ENCODE peak calls at places on chromosomes 4 and X, in four cellular contexts. L is SJSA1, N is cardiac muscle cell, P is transverse colon. S is an unnamed sample.

GRCh38 chr4:182764642-182765041 is 152.5 kb downstream of the DCTD start:
- DNase-seq in L (no peak), N (no peak), P (no peak), S (no peak)

GRCh38 chr4:183180621-183181020 is 81.6 kb downstream of the WWC2 start:
- DNase-seq in L (no peak), N (no peak), P (no peak), S (no peak)

GRCh38 chr4:173051697-173052096 is 116.9 kb upstream of the GALNT7 start:
- DNase-seq in L (peak; percentile 20), N (peak; percentile 59), P (no peak), S (no peak)

GRCh38 chr4:14329228-14329627 is 673.1 kb upstream of the CPEB2 start:
- DNase-seq in L (no peak), N (no peak), P (no peak), S (no peak)

GRCh38 chr4:6253961-6254360 is 15.7 kb upstream of the WFS1 start:
- DNase-seq in L (no peak), N (no peak), P (no peak), S (no peak)

GRCh38 chr4:142416121-142416520 is 430.0 kb downstream of the INPP4B start:
- DNase-seq in L (no peak), N (peak; percentile 49), P (no peak), S (no peak)

GRCh38 chr4:126479709-126480108 is 1153.0 kb upstream of the INTU start:
- DNase-seq in L (no peak), N (no peak), P (no peak), S (no peak)

GRCh38 chr4:152265149-152265621 is 270.7 kb downstream of the FBXW7 start:
- DNase-seq in L (peak; percentile 46), N (peak; percentile 73), P (no peak), S (peak; percentile 94)

GRCh38 chrX:18873189-18873791 is 110.6 kb downstream of the PHKA2 start:
- DNase-seq in L (peak; percentile 59), N (peak; percentile 72), P (no peak), S (peak; percentile 68)
- H3K4me3 ChIP-seq in L (no peak overlapping the region), N (no peak overlapping the region), P (no peak overlapping the region), S (peak overlapping the region; percentile 21)

DNA sequence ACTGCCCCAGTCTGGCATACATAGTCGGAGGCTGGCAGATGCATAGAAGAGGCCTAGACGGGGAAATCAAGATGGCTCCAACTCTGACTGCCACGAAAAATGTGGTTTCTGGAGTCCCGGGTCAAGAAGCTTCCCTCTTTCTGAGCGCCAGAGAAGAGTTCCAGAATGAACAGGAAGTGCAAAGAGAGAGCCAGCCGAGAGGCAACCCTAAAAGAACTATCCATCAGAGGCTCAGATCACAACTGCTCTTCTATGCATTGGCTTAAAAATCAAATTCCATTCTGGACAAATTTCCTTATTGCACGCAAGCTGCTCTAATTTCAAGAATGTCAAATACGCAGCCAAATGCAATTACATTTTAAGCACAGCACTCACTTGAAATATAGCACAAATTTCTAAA is 26.0 kb downstream of the OTUD6A start:
- DNase-seq in L (no peak), N (peak; percentile 27), P (no peak), S (no peak)
- H3K9me3 ChIP-seq in L (no peaks in the 10 kb centered on the region), N (no peaks in the 10 kb centered on the region), P (no peaks in the 10 kb centered on the region), S (no peaks in the 10 kb centered on the region)

GRCh38 chr4:11426716-11427115 is 2.0 kb downstream of the HS3ST1 start:
- DNase-seq in L (no peak), N (peak; percentile 58), P (no peak), S (no peak)

GRCh38 chr4:11428701-11429571 is at the start of gene HS3ST1:
- DNase-seq in L (no peak), N (peak; percentile 84), P (peak; percentile 91), S (peak; percentile 86)

GRCh38 chr4:11427201-11427996 is 1.3 kb downstream of the HS3ST1 start:
- DNase-seq in L (no peak), N (no peak), P (no peak), S (no peak)

GRCh38 chr4:11429646-11430045 is 952 bp upstream of the HS3ST1 start:
- DNase-seq in L (no peak), N (no peak), P (peak; percentile 44), S (peak; percentile 28)

GRCh38 chr4:11428161-11428700 is 463 bp downstream of the HS3ST1 start:
- DNase-seq in L (no peak), N (no peak), P (no peak), S (no peak)
- H3K4me3 ChIP-seq in L (no peak overlapping the region), N (peak overlapping the region; percentile 46), P (peak overlapping the region; percentile 47), S (peak overlapping the region; percentile 90)

GRCh38 chrX:120281761-120282160 is 29.5 kb downstream of the TMEM255A start:
- DNase-seq in L (no peak), N (no peak), P (no peak), S (no peak)

GRCh38 chrX:120286733-120287512 is 24.3 kb downstream of the TMEM255A start:
- DNase-seq in L (no peak), N (no peak), P (no peak), S (no peak)

GRCh38 chrX:120282697-120283096 is 28.6 kb downstream of the TMEM255A start:
- DNase-seq in L (no peak), N (no peak), P (no peak), S (peak; percentile 16)

DNA sequence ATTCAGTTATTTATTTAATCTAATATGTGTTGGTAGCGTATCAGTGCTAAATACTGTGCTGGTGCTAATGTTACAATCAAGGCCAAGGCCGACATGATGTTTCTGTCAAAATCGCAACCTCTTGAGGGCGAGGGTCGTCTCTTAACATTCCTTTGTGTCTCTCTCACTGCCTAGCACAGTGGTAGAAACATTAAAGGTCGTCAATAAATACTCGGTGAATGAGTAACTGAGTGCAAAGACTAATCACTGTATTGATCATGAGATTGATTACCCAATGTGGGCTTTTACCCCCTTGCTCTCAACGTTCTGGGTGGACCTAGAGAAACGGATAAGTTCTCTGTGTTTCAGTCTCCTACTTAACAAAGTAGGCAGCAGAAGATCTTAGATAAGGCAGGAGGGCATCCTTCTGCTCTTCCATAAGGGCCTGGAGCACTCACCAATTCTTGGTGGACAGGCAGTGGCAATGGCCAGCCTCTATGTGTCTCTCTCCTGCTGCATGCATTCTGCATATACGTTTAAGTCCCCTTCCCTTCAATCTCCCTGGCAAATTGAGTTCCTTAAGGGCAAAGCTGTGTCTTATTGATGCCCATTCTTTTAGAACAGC is 30.1 kb downstream of the TMEM255A start:
- DNase-seq in L (no peak), N (no peak), P (no peak), S (no peak)
- H3K9me3 ChIP-seq in L (no peaks in the 10 kb centered on the region), N (no peaks in the 10 kb centered on the region), P (no peaks in the 10 kb centered on the region), S (no peaks in the 10 kb centered on the region)

GRCh38 chr4:306551-306961 is 1.3 kb upstream of the ZNF732 start:
- DNase-seq in L (no peak), N (no peak), P (no peak), S (no peak)

GRCh38 chr4:302381-302780 is 2.9 kb downstream of the ZNF732 start:
- DNase-seq in L (no peak), N (no peak), P (no peak), S (no peak)

GRCh38 chr4:304987-305680 is at the start of gene ZNF732:
- DNase-seq in L (no peak), N (peak; percentile 87), P (no peak), S (no peak)
- H3K4me3 ChIP-seq in L (no peak within 1 kb of the TSS), N (peak within 1 kb of the TSS; percentile 42), P (peak within 1 kb of the TSS; percentile 18), S (no peak within 1 kb of the TSS)

GRCh38 chrX:155983326-155983725 is 14.2 kb upstream of the IL9R start:
- DNase-seq in L (no peak), N (no peak), P (no peak), S (no peak)
- H3K9me3 ChIP-seq in L (no peaks in the 10 kb centered on the region), N (no peaks in the 10 kb centered on the region), P (peaks cover 9% of the 10 kb centered on the region), S (no peaks in the 10 kb centered on the region)